ENCODE peak calls at places on chromosomes 7 and 10, in seven cellular contexts. V, U, A, D, P, H and T are unnamed samples.

GRCh38 chr10:18737236-18737635 is 78.0 kb downstream of the ARL5B start:
- DNase-seq in V (peak; percentile 69), U (no peak), A (no peak), D (no peak), P (no peak), H (no peak), T (no peak)

GRCh38 chr10:85618841-85619240 is 747.8 kb downstream of the GRID1 start:
- DNase-seq in V (no peak), U (no peak), A (no peak), D (no peak), P (no peak), H (no peak), T (no peak)

GRCh38 chr7:130943981-130944380 is 210.0 kb upstream of the KLF14 start:
- DNase-seq in V (no peak), U (no peak), A (no peak), D (no peak), P (no peak), H (no peak), T (no peak)

GRCh38 chr10:64409349-64409748 is 888.1 kb downstream of the REEP3 start:
- DNase-seq in V (no peak), U (no peak), A (no peak), D (no peak), P (no peak), H (no peak), T (no peak)

GRCh38 chr7:2309889-2310331 is 4.3 kb downstream of the SNX8 start:
- DNase-seq in V (peak; percentile 97), U (peak; percentile 89), A (no peak), D (no peak), P (no peak), H (peak; percentile 65), T (no peak)

GRCh38 chr7:84194484-84195260 is at the start of gene SEMA3A:
- DNase-seq in V (peak; percentile 92), U (peak; percentile 86), A (no peak), D (peak; percentile 9), P (peak; percentile 35), H (peak; percentile 70), T (no peak)

GRCh38 chr10:65133652-65134051 is 1612.5 kb downstream of the REEP3 start:
- DNase-seq in V (no peak), U (no peak), A (no peak), D (no peak), P (no peak), H (no peak), T (no peak)

GRCh38 chr7:4202154-4202553 is 479.9 kb upstream of the FOXK1 start:
- DNase-seq in V (no peak), U (no peak), A (no peak), D (no peak), P (no peak), H (no peak), T (no peak)

GRCh38 chr7:69190738-69191137 is 407.5 kb upstream of the AUTS2 start:
- DNase-seq in V (peak; percentile 21), U (no peak), A (no peak), D (no peak), P (no peak), H (no peak), T (no peak)

GRCh38 chr10:44966129-44966815 is 6.7 kb downstream of the RASSF4 start:
- DNase-seq in V (no peak), U (no peak), A (no peak), D (no peak), P (no peak), H (no peak), T (no peak)

GRCh38 chr10:117226813-117227451 is 14.0 kb upstream of the SLC18A2 start:
- DNase-seq in V (no peak), U (peak; percentile 61), A (no peak), D (no peak), P (peak; percentile 28), H (no peak), T (no peak)

GRCh38 chr10:69800109-69800508 is 1.6 kb upstream of the COL13A1 start:
- DNase-seq in V (peak; percentile 57), U (peak; percentile 71), A (peak; percentile 5), D (no peak), P (peak; percentile 79), H (peak; percentile 88), T (no peak)

GRCh38 chr7:12706900-12707536 is 19.6 kb downstream of the ARL4A start:
- DNase-seq in V (peak; percentile 83), U (peak; percentile 59), A (no peak), D (no peak), P (no peak), H (peak; percentile 36), T (no peak)

GRCh38 chr7:75928600-75928939 is 13.6 kb downstream of the POR start:
- DNase-seq in V (no peak), U (no peak), A (no peak), D (no peak), P (no peak), H (no peak), T (no peak)